ENCODE peak calls at places on chromosomes 2 and 18, in nine cellular contexts. One of them, this sample, is unnamed.

GRCh38 chr2:176592230-176592629 is 323.0 kb downstream of the MTX2 start:
- DNase-seq in AG08396: no peak
- DNase-seq in hypothalamus: no peak
- DNase-seq in fibroblast of gingiva: no peak
- DNase-seq in mesendoderm: no peak
- DNase-seq in GM04503: no peak
- DNase-seq in activated T-cell treated with anti-CD3 and anti-CD28 coated beads for 1 hour: no peak
- DNase-seq in breast epithelium: no peak
- DNase-seq in KG1: no peak
- DNase-seq in this sample: no peak

GRCh38 chr2:10490806-10491291 is 42.7 kb upstream of the ODC1 start:
- DNase-seq in AG08396: no peak
- DNase-seq in hypothalamus: no peak
- DNase-seq in fibroblast of gingiva: no peak
- DNase-seq in mesendoderm: no peak
- DNase-seq in GM04503: no peak
- DNase-seq in activated T-cell treated with anti-CD3 and anti-CD28 coated beads for 1 hour: no peak
- DNase-seq in breast epithelium: no peak
- DNase-seq in KG1: no peak
- DNase-seq in this sample: no peak

GRCh38 chr2:50723549-50723948 is 308.4 kb downstream of the NRXN1 start:
- DNase-seq in AG08396: no peak
- DNase-seq in hypothalamus: no peak
- DNase-seq in fibroblast of gingiva: no peak
- DNase-seq in mesendoderm: no peak
- DNase-seq in GM04503: no peak
- DNase-seq in activated T-cell treated with anti-CD3 and anti-CD28 coated beads for 1 hour: no peak
- DNase-seq in breast epithelium: no peak
- DNase-seq in KG1: no peak
- DNase-seq in this sample: no peak

GRCh38 chr2:238108423-238109201 is 8.5 kb downstream of the ESPNL start:
- DNase-seq in AG08396: no peak
- DNase-seq in hypothalamus: no peak
- DNase-seq in fibroblast of gingiva: no peak
- DNase-seq in mesendoderm: peak; percentile 57
- DNase-seq in GM04503: no peak
- DNase-seq in activated T-cell treated with anti-CD3 and anti-CD28 coated beads for 1 hour: no peak
- DNase-seq in breast epithelium: no peak
- DNase-seq in KG1: no peak
- DNase-seq in this sample: no peak

GRCh38 chr2:50613161-50613560 is 418.8 kb downstream of the NRXN1 start:
- DNase-seq in AG08396: no peak
- DNase-seq in hypothalamus: no peak
- DNase-seq in fibroblast of gingiva: no peak
- DNase-seq in mesendoderm: no peak
- DNase-seq in GM04503: no peak
- DNase-seq in activated T-cell treated with anti-CD3 and anti-CD28 coated beads for 1 hour: no peak
- DNase-seq in breast epithelium: no peak
- DNase-seq in KG1: no peak
- DNase-seq in this sample: no peak

GRCh38 chr2:65292461-65293127 is 65.0 kb downstream of the ACTR2 start:
- DNase-seq in AG08396: no peak
- DNase-seq in hypothalamus: no peak
- DNase-seq in fibroblast of gingiva: no peak
- DNase-seq in mesendoderm: no peak
- DNase-seq in GM04503: no peak
- DNase-seq in activated T-cell treated with anti-CD3 and anti-CD28 coated beads for 1 hour: no peak
- DNase-seq in breast epithelium: no peak
- DNase-seq in KG1: no peak
- DNase-seq in this sample: no peak

GRCh38 chr2:15298769-15299168 is 262.4 kb downstream of the NBAS start:
- DNase-seq in AG08396: no peak
- DNase-seq in hypothalamus: no peak
- DNase-seq in fibroblast of gingiva: no peak
- DNase-seq in mesendoderm: no peak
- DNase-seq in GM04503: no peak
- DNase-seq in activated T-cell treated with anti-CD3 and anti-CD28 coated beads for 1 hour: no peak
- DNase-seq in breast epithelium: no peak
- DNase-seq in KG1: no peak
- DNase-seq in this sample: no peak

GRCh38 chr2:55027226-55027625 is 23.0 kb downstream of the RTN4 start:
- DNase-seq in AG08396: no peak
- DNase-seq in hypothalamus: no peak
- DNase-seq in fibroblast of gingiva: no peak
- DNase-seq in mesendoderm: no peak
- DNase-seq in GM04503: no peak
- DNase-seq in activated T-cell treated with anti-CD3 and anti-CD28 coated beads for 1 hour: no peak
- DNase-seq in breast epithelium: no peak
- DNase-seq in KG1: no peak
- DNase-seq in this sample: no peak

GRCh38 chr2:153770359-153770991 is 101.2 kb upstream of the GALNT13 start:
- DNase-seq in AG08396: no peak
- DNase-seq in hypothalamus: no peak
- DNase-seq in fibroblast of gingiva: no peak
- DNase-seq in mesendoderm: peak; percentile 65
- DNase-seq in GM04503: no peak
- DNase-seq in activated T-cell treated with anti-CD3 and anti-CD28 coated beads for 1 hour: no peak
- DNase-seq in breast epithelium: no peak
- DNase-seq in KG1: no peak
- DNase-seq in this sample: no peak

GRCh38 chr18:36872329-36872728 is 43.4 kb downstream of the KIAA1328 start:
- DNase-seq in AG08396: no peak
- DNase-seq in hypothalamus: no peak
- DNase-seq in fibroblast of gingiva: no peak
- DNase-seq in mesendoderm: peak; percentile 56
- DNase-seq in GM04503: no peak
- DNase-seq in activated T-cell treated with anti-CD3 and anti-CD28 coated beads for 1 hour: no peak
- DNase-seq in breast epithelium: no peak
- DNase-seq in KG1: no peak
- DNase-seq in this sample: no peak

GRCh38 chr18:13374468-13375301 is 156.1 kb downstream of the LDLRAD4 start:
- DNase-seq in AG08396: no peak
- DNase-seq in hypothalamus: no peak
- DNase-seq in fibroblast of gingiva: no peak
- DNase-seq in mesendoderm: peak; percentile 77
- DNase-seq in GM04503: no peak
- DNase-seq in activated T-cell treated with anti-CD3 and anti-CD28 coated beads for 1 hour: no peak
- DNase-seq in breast epithelium: no peak
- DNase-seq in KG1: no peak
- DNase-seq in this sample: no peak

GRCh38 chr2:152028182-152028862 is 70.5 kb downstream of the CACNB4 start:
- DNase-seq in AG08396: no peak
- DNase-seq in hypothalamus: no peak
- DNase-seq in fibroblast of gingiva: no peak
- DNase-seq in mesendoderm: no peak
- DNase-seq in GM04503: no peak
- DNase-seq in activated T-cell treated with anti-CD3 and anti-CD28 coated beads for 1 hour: no peak
- DNase-seq in breast epithelium: no peak
- DNase-seq in KG1: no peak
- DNase-seq in this sample: no peak

GRCh38 chr2:239818531-239819011 is 206.6 kb downstream of the NDUFA10 start:
- DNase-seq in AG08396: no peak
- DNase-seq in hypothalamus: peak; percentile 18
- DNase-seq in fibroblast of gingiva: no peak
- DNase-seq in mesendoderm: no peak
- DNase-seq in GM04503: no peak
- DNase-seq in activated T-cell treated with anti-CD3 and anti-CD28 coated beads for 1 hour: no peak
- DNase-seq in breast epithelium: no peak
- DNase-seq in KG1: no peak
- DNase-seq in this sample: no peak

GRCh38 chr2:134207589-134208209 is 46.2 kb upstream of the MGAT5 start:
- DNase-seq in AG08396: no peak
- DNase-seq in hypothalamus: no peak
- DNase-seq in fibroblast of gingiva: peak; percentile 33
- DNase-seq in mesendoderm: peak; percentile 93
- DNase-seq in GM04503: no peak
- DNase-seq in activated T-cell treated with anti-CD3 and anti-CD28 coated beads for 1 hour: peak; percentile 52
- DNase-seq in breast epithelium: no peak
- DNase-seq in KG1: no peak
- DNase-seq in this sample: peak; percentile 12

GRCh38 chr2:230798769-230799399 is 65.9 kb upstream of the ITM2C start:
- DNase-seq in AG08396: no peak
- DNase-seq in hypothalamus: no peak
- DNase-seq in fibroblast of gingiva: peak; percentile 31
- DNase-seq in mesendoderm: peak; percentile 68
- DNase-seq in GM04503: no peak
- DNase-seq in activated T-cell treated with anti-CD3 and anti-CD28 coated beads for 1 hour: no peak
- DNase-seq in breast epithelium: no peak
- DNase-seq in KG1: peak; percentile 11
- DNase-seq in this sample: no peak